ENCODE peak calls at places on chromosomes 4 and X, in eight cellular contexts. Y is endothelial cell of umbilical vein, N is stomach, H is bronchial epithelial cell, T is astrocyte of the spinal cord, F is GM13976, A is endothelial cell, M is lower lobe of right lung. K is an unnamed sample.

GRCh38 chr4:8917868-8918783 is 46.5 kb upstream of the HMX1 start:
- DNase-seq in Y (peak), N (peak), H (peak), T (peak), F (peak), A (peak), M (peak), K (peak)

GRCh38 chr4:105714071-105714521 is 5.5 kb downstream of the GSTCD start:
- DNase-seq in Y (no peak), N (no peak), H (peak), T (no peak), F (peak), A (no peak), M (no peak), K (no peak)

GRCh38 chr4:87975466-87975865 is at the start of gene SPP1:
- DNase-seq in Y (no peak), N (no peak), H (no peak), T (peak), F (peak), A (peak), M (no peak), K (peak)

GRCh38 chrX:16586371-16587112 is 63.4 kb upstream of the S100G start:
- DNase-seq in Y (no peak), N (no peak), H (no peak), T (no peak), F (no peak), A (no peak), M (no peak), K (no peak)

GRCh38 chrX:34578237-34578636 is 78.8 kb downstream of the TMEM47 start:
- DNase-seq in Y (peak), N (no peak), H (peak), T (peak), F (no peak), A (no peak), M (no peak), K (no peak)

GRCh38 chr4:153153339-153153851 is 50.8 kb upstream of the TRIM2 start:
- DNase-seq in Y (peak), N (peak), H (no peak), T (peak), F (peak), A (peak), M (peak), K (peak)

GRCh38 chrX:50202539-50202938 is 1.7 kb upstream of the AKAP4 start:
- DNase-seq in Y (peak), N (no peak), H (peak), T (no peak), F (no peak), A (no peak), M (no peak), K (no peak)

GRCh38 chrX:115630204-115630603 is 69.2 kb downstream of the PLS3 start:
- DNase-seq in Y (no peak), N (no peak), H (no peak), T (no peak), F (no peak), A (no peak), M (no peak), K (no peak)

GRCh38 chr4:168995537-168996295 is 14.3 kb downstream of the CBR4 start:
- DNase-seq in Y (peak), N (no peak), H (peak), T (peak), F (no peak), A (no peak), M (no peak), K (no peak)

GRCh38 chr4:30094866-30095265 is 625.3 kb upstream of the PCDH7 start:
- DNase-seq in Y (peak), N (no peak), H (peak), T (no peak), F (no peak), A (no peak), M (no peak), K (no peak)

GRCh38 chr4:168857546-168858314 is 152.3 kb downstream of the CBR4 start:
- DNase-seq in Y (peak), N (no peak), H (no peak), T (peak), F (no peak), A (no peak), M (no peak), K (no peak)

GRCh38 chr4:15163284-15163645 is 161.0 kb downstream of the CPEB2 start:
- DNase-seq in Y (no peak), N (no peak), H (no peak), T (no peak), F (no peak), A (no peak), M (no peak), K (no peak)

GRCh38 chr4:56787380-56787779 is 34.1 kb downstream of the SPINK2 start:
- DNase-seq in Y (no peak), N (no peak), H (no peak), T (no peak), F (no peak), A (peak), M (no peak), K (no peak)

GRCh38 chrX:136112781-136113180 is 34.6 kb upstream of the FHL1 start:
- DNase-seq in Y (no peak), N (no peak), H (no peak), T (no peak), F (no peak), A (no peak), M (no peak), K (no peak)

GRCh38 chrX:131068945-131069719 is 11.0 kb downstream of the ARHGAP36 start:
- DNase-seq in Y (peak), N (no peak), H (no peak), T (no peak), F (peak), A (peak), M (no peak), K (peak)

GRCh38 chr4:70183168-70183939 is 12.2 kb upstream of the ODAM start:
- DNase-seq in Y (peak), N (peak), H (peak), T (peak), F (no peak), A (peak), M (no peak), K (peak)

GRCh38 chrX:1592128-1592862 is 891 bp downstream of the AKAP17A start:
- DNase-seq in Y (peak), N (peak), H (peak), T (no peak), F (peak), A (peak), M (no peak), K (no peak)

GRCh38 chr4:26131053-26131452 is 189.8 kb upstream of the RBPJ start:
- DNase-seq in Y (no peak), N (no peak), H (no peak), T (no peak), F (no peak), A (no peak), M (no peak), K (no peak)

GRCh38 chr4:189785257-189785656 is 155.4 kb upstream of the FRG1 start:
- DNase-seq in Y (no peak), N (no peak), H (no peak), T (no peak), F (no peak), A (no peak), M (no peak), K (no peak)

GRCh38 chr4:158170691-158171455 is 2.0 kb downstream of the GASK1B start:
- DNase-seq in Y (peak), N (no peak), H (peak), T (no peak), F (peak), A (no peak), M (peak), K (peak)

GRCh38 chr4:10893417-10893816 is 208.8 kb upstream of the CLNK start:
- DNase-seq in Y (no peak), N (no peak), H (peak), T (no peak), F (peak), A (no peak), M (no peak), K (peak)

GRCh38 chrX:45799576-45799975 is 598.9 kb upstream of the DIPK2B start:
- DNase-seq in Y (no peak), N (no peak), H (no peak), T (no peak), F (no peak), A (no peak), M (no peak), K (no peak)

GRCh38 chr4:185681604-185682003 is 130.4 kb downstream of the SORBS2 start:
- DNase-seq in Y (no peak), N (no peak), H (no peak), T (no peak), F (no peak), A (no peak), M (no peak), K (no peak)

GRCh38 chr4:153748378-153748777 is 11.4 kb downstream of the RNF175 start:
- DNase-seq in Y (no peak), N (no peak), H (peak), T (peak), F (no peak), A (no peak), M (no peak), K (no peak)

GRCh38 chr4:158099686-158100085 is 73.1 kb downstream of the GASK1B start:
- DNase-seq in Y (peak), N (no peak), H (no peak), T (no peak), F (no peak), A (no peak), M (no peak), K (no peak)

GRCh38 chrX:72269671-72270251 is 7.3 kb downstream of the RPS4X start:
- DNase-seq in Y (peak), N (no peak), H (peak), T (peak), F (no peak), A (no peak), M (no peak), K (no peak)

GRCh38 chr4:140071806-140072205 is 82.2 kb downstream of the MAML3 start:
- DNase-seq in Y (no peak), N (no peak), H (no peak), T (peak), F (peak), A (no peak), M (no peak), K (no peak)

GRCh38 chrX:57070185-57070984 is 51.0 kb downstream of the SPIN2B start:
- DNase-seq in Y (no peak), N (no peak), H (no peak), T (no peak), F (no peak), A (peak), M (no peak), K (no peak)

GRCh38 chrX:133542476-133542875 is 127.2 kb upstream of the GPC4 start:
- DNase-seq in Y (no peak), N (no peak), H (no peak), T (no peak), F (no peak), A (no peak), M (no peak), K (no peak)

GRCh38 chrX:41333744-41333993 is 293 bp upstream of the DDX3X start:
- DNase-seq in Y (no peak), N (no peak), H (peak), T (peak), F (peak), A (no peak), M (no peak), K (peak)

GRCh38 chr4:71932941-71933340 is 98.9 kb upstream of the NPFFR2 start:
- DNase-seq in Y (no peak), N (no peak), H (peak), T (peak), F (no peak), A (no peak), M (no peak), K (no peak)

GRCh38 chr4:159006202-159006601 is 96.7 kb upstream of the RAPGEF2 start:
- DNase-seq in Y (no peak), N (no peak), H (peak), T (peak), F (no peak), A (no peak), M (no peak), K (no peak)

GRCh38 chr4:31918891-31919290 is 1198.7 kb downstream of the PCDH7 start:
- DNase-seq in Y (no peak), N (no peak), H (peak), T (no peak), F (no peak), A (no peak), M (no peak), K (no peak)

GRCh38 chrX:23668335-23668734 is 1.0 kb downstream of the PRDX4 start:
- DNase-seq in Y (peak), N (no peak), H (no peak), T (no peak), F (peak), A (no peak), M (no peak), K (no peak)

GRCh38 chrX:37887347-37887746 is 40.0 kb upstream of the DYNLT3 start:
- DNase-seq in Y (no peak), N (no peak), H (no peak), T (no peak), F (no peak), A (no peak), M (no peak), K (no peak)

GRCh38 chr4:182447938-182448280 is 204.7 kb downstream of the TENM3 start:
- DNase-seq in Y (peak), N (no peak), H (no peak), T (no peak), F (peak), A (peak), M (no peak), K (peak)

GRCh38 chrX:146224442-146224841 is 406.8 kb downstream of the SLITRK2 start:
- DNase-seq in Y (no peak), N (no peak), H (no peak), T (no peak), F (no peak), A (no peak), M (no peak), K (no peak)
- TF ChIP-seq CTCF in Y (no peak), N (no peak), H (no peak), T (no peak), F (no peak), A (no peak), M (no peak), K (peak)

GRCh38 chr4:3318561-3319021 is 25.8 kb downstream of the RGS12 start:
- DNase-seq in Y (no peak), N (peak), H (no peak), T (no peak), F (no peak), A (peak), M (no peak), K (no peak)
- TF ChIP-seq CTCF in Y (peak), N (no peak), H (peak), T (peak), F (no peak), A (peak), M (no peak), K (no peak)

DNA sequence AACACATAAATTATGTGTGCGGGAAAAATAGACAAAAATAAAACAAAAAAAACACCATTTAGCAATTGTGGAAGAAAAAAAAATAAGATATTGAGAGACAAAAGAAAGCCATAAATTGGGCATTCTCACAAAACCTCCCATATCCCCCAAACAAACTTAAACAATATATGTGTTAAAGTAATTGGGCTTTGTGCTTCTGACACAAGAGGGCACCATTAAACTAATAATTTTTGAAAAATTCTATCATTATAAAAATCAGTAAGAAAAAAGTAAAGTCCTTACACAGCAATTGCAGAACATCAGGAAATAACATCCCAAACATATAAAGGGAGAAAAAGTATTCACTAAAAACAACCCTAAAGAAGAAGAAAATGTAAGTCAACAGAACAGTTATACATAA is 880.7 kb downstream of the TECRL start:
- DNase-seq in Y (no peak), N (no peak), H (no peak), T (no peak), F (peak), A (no peak), M (no peak), K (no peak)
- TF ChIP-seq CTCF in Y (no peak), N (no peak), H (no peak), T (peak), F (no peak), A (no peak), M (no peak), K (no peak)

GRCh38 chr4:48352793-48353192 is 11.5 kb downstream of the SLAIN2 start:
- DNase-seq in Y (no peak), N (no peak), H (no peak), T (no peak), F (no peak), A (no peak), M (no peak), K (no peak)

GRCh38 chr4:48347282-48347921 is 6.1 kb downstream of the SLAIN2 start:
- DNase-seq in Y (no peak), N (no peak), H (no peak), T (no peak), F (no peak), A (no peak), M (no peak), K (no peak)

GRCh38 chr4:48346594-48346993 is 5.3 kb downstream of the SLAIN2 start:
- DNase-seq in Y (no peak), N (no peak), H (no peak), T (peak), F (no peak), A (no peak), M (no peak), K (no peak)

GRCh38 chr4:48345542-48345941 is 4.2 kb downstream of the SLAIN2 start:
- DNase-seq in Y (no peak), N (no peak), H (no peak), T (no peak), F (no peak), A (no peak), M (no peak), K (no peak)

DNA sequence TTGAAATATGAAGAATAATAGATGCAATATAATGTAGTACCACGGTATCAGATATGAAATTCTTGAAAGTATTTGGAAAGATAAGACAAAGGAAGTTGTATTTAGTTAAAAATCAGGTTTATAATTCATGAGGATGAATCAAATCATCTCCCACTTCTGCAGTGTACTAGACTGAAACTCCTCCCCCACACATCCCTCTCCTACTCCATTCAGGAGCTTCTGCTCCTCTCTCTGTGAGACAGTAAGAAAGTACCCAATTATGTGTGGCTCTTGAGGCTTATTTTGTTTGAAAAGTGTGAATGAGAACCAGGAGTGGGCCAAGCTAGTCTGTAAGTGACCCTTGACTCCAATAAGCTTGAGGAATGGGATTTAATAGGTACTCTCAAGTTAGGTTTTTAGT is 9.5 kb downstream of the SLAIN2 start:
- DNase-seq in Y (no peak), N (no peak), H (no peak), T (no peak), F (no peak), A (no peak), M (no peak), K (no peak)
- TF ChIP-seq CTCF in Y (no peak), N (no peak), H (no peak), T (no peak), F (no peak), A (no peak), M (no peak), K (no peak)

GRCh38 chr4:100977746-100978397 is 369.5 kb downstream of the PPP3CA start:
- DNase-seq in Y (no peak), N (no peak), H (no peak), T (peak), F (no peak), A (no peak), M (no peak), K (no peak)
- TF ChIP-seq CTCF in Y (no peak), N (no peak), H (no peak), T (no peak), F (no peak), A (no peak), M (no peak), K (no peak)

DNA sequence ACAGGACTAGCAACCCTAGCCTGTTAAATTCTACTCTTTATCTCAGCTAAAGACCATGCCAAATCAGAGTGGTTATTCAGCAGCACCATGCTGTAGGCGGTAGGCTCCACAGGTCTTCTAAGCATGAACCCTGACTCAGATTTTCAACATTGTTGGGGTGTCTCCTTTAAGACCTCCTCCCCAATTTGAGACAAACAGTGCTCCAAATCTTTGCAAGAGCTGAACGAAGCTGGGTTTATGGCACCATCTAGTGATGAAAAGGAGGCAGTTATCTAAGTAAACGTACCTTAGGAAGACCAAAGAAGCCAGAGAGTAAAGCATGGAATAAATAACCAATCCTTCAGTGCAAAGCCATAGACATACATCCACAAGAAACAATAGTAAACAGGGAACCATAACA is 334.5 kb upstream of the SLC7A11 start:
- DNase-seq in Y (peak), N (no peak), H (peak), T (peak), F (no peak), A (peak), M (no peak), K (no peak)
- TF ChIP-seq CTCF in Y (peak), N (no peak), H (peak), T (peak), F (no peak), A (no peak), M (no peak), K (no peak)

DNA sequence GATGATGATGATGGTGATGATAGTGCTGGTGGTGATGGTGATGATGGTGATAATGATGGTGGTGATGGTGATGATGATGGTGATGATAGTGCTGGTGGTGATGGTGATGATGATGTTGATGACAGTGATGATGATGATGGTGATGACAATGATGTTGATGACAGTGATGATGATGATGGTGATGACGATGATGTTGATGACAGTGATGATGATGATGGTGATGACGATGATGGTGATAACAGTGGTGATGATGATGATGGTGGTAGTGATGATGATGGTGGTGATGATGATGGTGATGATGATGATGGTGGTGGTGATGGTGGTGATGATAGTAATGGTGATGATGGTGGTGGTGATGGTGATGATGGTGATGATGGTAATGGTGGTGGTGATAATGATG is 80.1 kb upstream of the MXRA5 start:
- DNase-seq in Y (no peak), N (no peak), H (no peak), T (no peak), F (no peak), A (no peak), M (no peak), K (no peak)
- TF ChIP-seq CTCF in Y (no peak), N (no peak), H (no peak), T (no peak), F (no peak), A (no peak), M (no peak), K (no peak)

GRCh38 chrX:49186125-49187027 is at the start of gene PRICKLE3:
- DNase-seq in Y (peak), N (peak), H (peak), T (peak), F (peak), A (peak), M (peak), K (peak)
- TF ChIP-seq CTCF in Y (peak), N (no peak), H (peak), T (peak), F (peak), A (no peak), M (peak), K (peak)

DNA sequence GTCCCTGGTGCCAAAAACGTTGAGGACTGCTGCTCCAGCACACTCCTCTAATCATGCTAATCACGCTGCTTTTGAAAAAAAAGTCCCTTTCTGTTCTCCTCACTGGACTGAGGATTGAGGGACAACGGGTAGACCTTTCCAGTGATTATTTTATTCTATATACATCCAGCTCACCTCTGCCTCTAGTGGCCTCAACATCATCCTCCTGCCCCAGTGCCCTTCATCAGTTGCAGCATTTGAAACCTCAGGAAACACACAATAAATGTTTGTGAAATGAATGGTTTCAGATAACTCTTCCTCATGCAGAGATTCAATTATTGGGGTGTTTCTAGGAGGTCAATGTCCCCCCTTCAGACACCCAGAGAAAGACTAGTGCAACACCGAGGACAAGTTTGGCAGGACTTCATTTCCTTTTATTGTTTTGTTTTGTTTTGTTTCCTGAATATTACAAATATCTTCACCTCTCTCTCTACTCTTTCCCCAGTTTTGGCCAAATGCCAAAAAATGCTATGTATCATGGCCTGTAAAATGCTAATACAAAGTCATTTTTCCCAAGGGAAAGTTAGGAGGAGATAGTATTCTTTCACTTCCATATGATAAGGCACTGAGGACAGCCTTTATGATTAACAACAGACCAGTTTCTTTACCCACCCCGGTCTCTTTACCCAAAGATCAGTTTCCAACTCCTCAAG is 460.1 kb upstream of the SLIT2 start:
- DNase-seq in Y (peak), N (no peak), H (peak), T (peak), F (no peak), A (no peak), M (no peak), K (no peak)
- TF ChIP-seq CTCF in Y (peak), N (no peak), H (peak), T (peak), F (no peak), A (no peak), M (no peak), K (no peak)